ENCODE peak calls at places on chromosomes 3 and 15, in nine cellular contexts. S, B, R, A, Q, N, C, I and O are unnamed samples.

GRCh38 chr3:131796558-131796957 is 238.3 kb downstream of the CPNE4 start:
- DNase-seq in N (no peak), I (no peak), C (no peak), Q (no peak), B (no peak), S (no peak), A (no peak), R (no peak), O (no peak)

GRCh38 chr15:48202068-48202467 is 4.0 kb upstream of the SLC12A1 start:
- DNase-seq in C (no peak), R (no peak), A (no peak), S (no peak), B (no peak), N (no peak), I (no peak), Q (no peak), O (no peak)

GRCh38 chr3:107745354-107745753 is 222.6 kb downstream of the BBX start:
- DNase-seq in N (no peak), C (no peak), I (no peak), S (no peak), B (no peak), R (no peak), A (peak; percentile 25), Q (no peak), O (no peak)

GRCh38 chr15:77021803-77022381 is 27.0 kb downstream of the PSTPIP1 start:
- DNase-seq in A (no peak), Q (peak; percentile 61), B (peak; percentile 79), I (peak; percentile 5), N (no peak), S (no peak), R (peak; percentile 50), C (peak; percentile 82), O (peak; percentile 83)

GRCh38 chr3:141686477-141687280 is 51.4 kb upstream of the RNF7 start:
- DNase-seq in I (no peak), S (peak; percentile 25), C (peak; percentile 84), R (no peak), A (peak; percentile 89), B (peak; percentile 88), Q (no peak), N (peak; percentile 75), O (no peak)

GRCh38 chr3:65473746-65474145 is 565.0 kb downstream of the MAGI1 start:
- DNase-seq in S (no peak), A (no peak), B (no peak), Q (no peak), R (no peak), C (peak; percentile 62), N (no peak), I (peak; percentile 8), O (no peak)

GRCh38 chr3:15327941-15328340 is 4.4 kb downstream of the SH3BP5 start:
- DNase-seq in Q (no peak), B (no peak), R (no peak), S (no peak), A (no peak), I (no peak), N (peak; percentile 58), C (peak; percentile 73), O (peak; percentile 87)

GRCh38 chr3:186307594-186307993 is 54.4 kb downstream of the DGKG start:
- DNase-seq in R (no peak), I (peak; percentile 42), B (no peak), C (no peak), N (no peak), S (no peak), A (no peak), Q (no peak), O (no peak)

GRCh38 chr3:132549169-132549568 is 47.9 kb upstream of the ACKR4 start:
- DNase-seq in R (no peak), N (no peak), Q (no peak), C (no peak), I (no peak), A (no peak), B (no peak), S (no peak), O (no peak)